ENCODE peak calls at places on chromosome 12, in four cellular contexts. F is lower lobe of right lung; Q is CD8-positive, alpha-beta T cell; O is aorta. J is an unnamed sample.

GRCh38 chr12:50006754-50007442 is 18.4 kb downstream of the RACGAP1 start:
- DNase-seq in F (no peak), O (no peak), Q (no peak), J (no peak)

GRCh38 chr12:75257510-75257909 is 47.9 kb upstream of the KCNC2 start:
- DNase-seq in O (no peak), F (no peak), Q (no peak), J (no peak)

GRCh38 chr12:16112626-16113560 is 164.6 kb downstream of the SLC15A5 start:
- DNase-seq in O (no peak), F (no peak), Q (no peak), J (peak; percentile 43)

GRCh38 chr12:66066071-66066928 is 64.2 kb downstream of the LLPH start:
- DNase-seq in Q (no peak), O (no peak), F (no peak), J (no peak)

GRCh38 chr12:52246720-52247621 is 13.9 kb downstream of the KRT7 start:
- DNase-seq in Q (no peak), O (no peak), F (no peak), J (no peak)

GRCh38 chr12:103399986-103400385 is 95.8 kb downstream of the C12orf42 start:
- DNase-seq in F (no peak), O (no peak), Q (no peak), J (no peak)

GRCh38 chr12:38956337-38956736 is 50.9 kb upstream of the CPNE8 start:
- DNase-seq in Q (no peak), F (no peak), O (no peak), J (no peak)

GRCh38 chr12:87952850-87953249 is 76.4 kb downstream of the C12orf50 start:
- DNase-seq in F (no peak), O (no peak), Q (no peak), J (no peak)

GRCh38 chr12:2301531-2302461 is 249.0 kb downstream of the CACNA1C start:
- DNase-seq in Q (no peak), O (peak; percentile 91), F (no peak), J (no peak)

GRCh38 chr12:120362516-120363273 is 6.3 kb downstream of the MSI1 start:
- DNase-seq in Q (no peak), F (no peak), O (no peak), J (no peak)

GRCh38 chr12:14327717-14328116 is 37.8 kb upstream of the ATF7IP start:
- DNase-seq in Q (no peak), O (no peak), F (no peak), J (no peak)

GRCh38 chr12:124578854-124579253 is 11.4 kb upstream of the NCOR2 start:
- DNase-seq in O (no peak), F (no peak), Q (no peak), J (no peak)

GRCh38 chr12:124583854-124584253 is 16.4 kb upstream of the NCOR2 start:
- DNase-seq in O (no peak), Q (no peak), F (no peak), J (no peak)

GRCh38 chr12:124579921-124580517 is 12.6 kb upstream of the NCOR2 start:
- DNase-seq in F (no peak), Q (no peak), O (no peak), J (no peak)

GRCh38 chr12:124581299-124581698 is 13.9 kb upstream of the NCOR2 start:
- DNase-seq in F (no peak), Q (no peak), O (no peak), J (no peak)

GRCh38 chr12:124581792-124582424 is 14.5 kb upstream of the NCOR2 start:
- DNase-seq in F (peak; percentile 56), Q (no peak), O (no peak), J (no peak)
- H3K4me1 ChIP-seq in F (peaks cover 7% of the 10 kb centered on the region), Q (no peaks in the 10 kb centered on the region), O (no peaks in the 10 kb centered on the region), J (peaks cover 2% of the 10 kb centered on the region)

GRCh38 chr12:57666897-57667296 is 27.0 kb upstream of the OS9 start:
- DNase-seq in O (no peak), F (no peak), Q (no peak), J (no peak)
- H3K27me3 ChIP-seq in O (no peaks in the 10 kb centered on the region), F (peaks cover 5% of the 10 kb centered on the region), Q (no peaks in the 10 kb centered on the region), J (no peaks in the 10 kb centered on the region)

DNA sequence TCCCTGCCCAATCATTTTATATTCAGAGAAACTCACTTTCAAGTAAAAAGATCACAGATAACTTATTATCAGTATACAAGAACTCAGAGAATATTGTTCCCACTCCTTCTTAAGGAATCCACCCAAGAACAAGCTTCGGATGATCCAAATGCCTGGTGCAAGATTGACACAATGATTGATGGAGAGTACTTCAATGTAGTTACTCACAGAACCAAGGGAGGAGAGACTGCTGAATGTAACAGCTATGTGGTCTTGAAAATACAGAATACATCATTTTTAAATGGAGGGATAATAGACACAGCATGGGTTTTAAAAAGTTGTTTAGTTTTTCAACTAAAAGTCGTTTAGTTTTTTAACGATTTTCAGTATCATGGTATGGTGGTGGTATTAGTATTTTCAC is 38.4 kb upstream of the SELPLG start:
- DNase-seq in Q (no peak), F (no peak), O (no peak), J (no peak)
- H3K4me1 ChIP-seq in Q (no peaks in the 10 kb centered on the region), F (peaks cover 19% of the 10 kb centered on the region), O (no peaks in the 10 kb centered on the region), J (no peaks in the 10 kb centered on the region)

GRCh38 chr12:132290203-132290540 is 39.2 kb downstream of the GALNT9 start:
- DNase-seq in F (peak; percentile 38), Q (no peak), O (no peak), J (no peak)

GRCh38 chr12:132288516-132289188 is 40.7 kb downstream of the GALNT9 start:
- DNase-seq in Q (no peak), O (peak; percentile 35), F (peak; percentile 31), J (no peak)

GRCh38 chr12:132287391-132288238 is 41.8 kb downstream of the GALNT9 start:
- DNase-seq in Q (no peak), F (peak; percentile 39), O (peak; percentile 44), J (no peak)

GRCh38 chr12:132291402-132292175 is 37.8 kb downstream of the GALNT9 start:
- DNase-seq in Q (no peak), F (peak; percentile 29), O (no peak), J (no peak)

DNA sequence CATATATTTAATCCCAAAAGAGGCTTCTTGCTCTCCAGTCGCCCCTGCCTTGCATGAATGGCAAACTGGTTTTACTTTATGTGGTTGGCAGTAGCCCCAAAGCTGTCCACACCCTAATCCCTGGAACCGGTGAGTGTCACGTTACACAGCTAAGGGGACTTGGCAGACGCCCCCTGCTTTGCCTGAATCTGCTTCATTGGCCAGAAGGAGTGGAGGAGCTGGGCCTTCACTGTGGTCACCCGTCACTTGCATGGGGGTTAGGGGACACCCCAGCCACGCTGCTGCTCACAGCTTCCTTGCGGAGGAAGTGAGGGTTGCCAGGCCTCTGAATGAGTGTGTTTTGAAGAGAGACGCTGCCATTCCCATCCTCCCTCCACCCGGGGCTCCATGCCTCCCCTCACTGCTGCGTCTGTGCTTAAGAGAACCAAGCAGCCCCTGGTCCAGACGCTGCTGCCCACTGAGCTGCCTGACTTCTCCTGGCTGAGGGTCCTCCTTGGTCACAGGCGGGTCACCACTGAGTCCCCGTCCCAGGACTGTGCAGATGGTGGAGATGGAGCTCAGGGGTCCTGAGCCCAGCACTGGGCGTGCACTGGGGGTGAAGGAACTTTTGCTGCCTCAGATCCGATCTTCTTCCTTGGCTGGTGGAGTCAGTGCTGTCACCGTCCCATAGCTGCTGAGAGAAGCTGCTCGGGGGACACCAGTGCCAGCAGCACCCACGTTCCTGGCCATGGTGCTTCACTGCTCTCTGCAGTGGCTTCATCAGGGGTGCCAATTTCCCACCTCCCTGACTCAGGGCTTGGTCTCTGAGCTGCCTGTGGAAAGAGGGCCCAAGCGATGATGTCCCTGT is 39.8 kb downstream of the GALNT9 start:
- DNase-seq in F (peak; percentile 25), O (peak; percentile 44), Q (no peak), J (no peak)
- H3K27me3 ChIP-seq in F (peaks cover 45% of the 10 kb centered on the region), O (no peaks in the 10 kb centered on the region), Q (peaks cover 3% of the 10 kb centered on the region), J (peaks cover 7% of the 10 kb centered on the region)

GRCh38 chr12:109877504-109878246 is 2.7 kb downstream of the GLTP start:
- DNase-seq in F (no peak), Q (no peak), O (no peak), J (no peak)
- H3K4me1 ChIP-seq in F (peaks cover 43% of the 10 kb centered on the region), Q (peaks cover 26% of the 10 kb centered on the region), O (peaks cover 4% of the 10 kb centered on the region), J (peaks cover 5% of the 10 kb centered on the region)

DNA sequence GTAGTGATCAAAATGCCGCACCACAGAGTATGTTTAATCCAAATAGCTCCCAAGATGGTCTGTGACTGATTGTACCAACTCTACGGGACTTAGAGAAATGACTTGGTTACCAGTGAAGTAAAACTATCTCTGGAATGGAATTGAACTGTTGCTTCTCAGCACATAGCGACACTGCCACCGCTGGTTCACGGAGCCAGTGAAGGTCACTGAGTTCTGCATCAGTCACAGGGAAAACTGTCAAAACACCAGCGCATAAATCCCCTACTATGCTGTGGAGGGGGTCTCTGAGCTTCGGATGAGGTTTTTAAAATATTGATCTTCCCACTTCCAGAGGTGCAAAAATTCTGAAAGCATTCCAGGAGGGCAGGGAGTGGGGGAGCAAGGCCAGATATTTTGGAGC is 2.2 kb upstream of the PLXNC1 start:
- DNase-seq in O (no peak), F (no peak), Q (no peak), J (no peak)
- H3K27me3 ChIP-seq in O (no peaks in the 10 kb centered on the region), F (peaks cover 19% of the 10 kb centered on the region), Q (no peaks in the 10 kb centered on the region), J (peaks cover 38% of the 10 kb centered on the region)

DNA sequence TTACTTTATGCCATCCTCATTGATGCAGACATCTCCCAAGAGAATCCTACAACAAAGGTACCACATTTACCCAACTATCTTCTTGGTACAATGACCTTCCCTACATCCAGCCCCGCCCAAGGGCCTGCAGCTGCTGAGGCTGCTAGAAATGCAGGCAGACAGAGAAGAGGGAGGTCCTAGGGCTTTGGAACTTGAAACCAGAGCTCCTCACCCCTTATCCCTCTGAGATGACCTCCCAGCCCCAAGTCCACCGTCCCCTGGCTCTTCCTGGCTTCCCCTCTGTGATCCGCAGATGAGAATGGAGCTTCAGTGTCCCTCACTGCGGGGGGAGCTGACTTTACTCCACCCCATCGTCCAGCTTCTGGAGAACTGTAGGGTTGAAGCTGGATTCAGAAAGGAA is 1.6 kb upstream of the TNFRSF1A start:
- DNase-seq in O (no peak), Q (no peak), F (no peak), J (no peak)
- H3K4me1 ChIP-seq in O (peaks cover 3% of the 10 kb centered on the region), Q (peaks cover 59% of the 10 kb centered on the region), F (peaks cover 61% of the 10 kb centered on the region), J (peaks cover 8% of the 10 kb centered on the region)